ENCODE peak calls at places on chromosomes 13 and 19, in four cellular contexts. One of them, this sample, is unnamed.

GRCh38 chr19:39430675-39431593 is 4.8 kb downstream of the RPS16 start:
- DNase-seq in foreskin fibroblast: no peak
- DNase-seq in Peyer's patch: no peak
- DNase-seq in cardiac fibroblast: peak
- DNase-seq in this sample: no peak

GRCh38 chr13:103291693-103292572 is 225.7 kb upstream of the SLC10A2 start:
- DNase-seq in cardiac fibroblast: no peak
- DNase-seq in Peyer's patch: no peak
- DNase-seq in foreskin fibroblast: no peak
- DNase-seq in this sample: no peak

GRCh38 chr19:39823693-39824092 is 10.3 kb downstream of the DYRK1B start:
- DNase-seq in Peyer's patch: no peak
- DNase-seq in cardiac fibroblast: no peak
- DNase-seq in foreskin fibroblast: no peak
- DNase-seq in this sample: no peak

GRCh38 chr13:89568276-89568675 is 1779.2 kb upstream of the MIR17HG start:
- DNase-seq in cardiac fibroblast: no peak
- DNase-seq in foreskin fibroblast: no peak
- DNase-seq in Peyer's patch: no peak
- DNase-seq in this sample: no peak

GRCh38 chr13:87684850-87685735 is 13.9 kb downstream of the SLITRK5 start:
- DNase-seq in foreskin fibroblast: no peak
- DNase-seq in Peyer's patch: no peak
- DNase-seq in cardiac fibroblast: peak
- DNase-seq in this sample: no peak

GRCh38 chr13:76884167-76884566 is 2.0 kb downstream of the KCTD12 start:
- DNase-seq in Peyer's patch: no peak
- DNase-seq in cardiac fibroblast: peak
- DNase-seq in foreskin fibroblast: peak
- DNase-seq in this sample: no peak

GRCh38 chr19:1884719-1885334 is 469 bp downstream of the ABHD17A start:
- DNase-seq in Peyer's patch: peak
- DNase-seq in foreskin fibroblast: no peak
- DNase-seq in cardiac fibroblast: no peak
- DNase-seq in this sample: no peak

GRCh38 chr19:51664997-51665396 is 18.4 kb upstream of the SIGLEC14 start:
- DNase-seq in cardiac fibroblast: peak
- DNase-seq in Peyer's patch: no peak
- DNase-seq in foreskin fibroblast: no peak
- DNase-seq in this sample: no peak

GRCh38 chr19:897442-898039 is 4.3 kb downstream of the RNU6-9 start:
- DNase-seq in cardiac fibroblast: no peak
- DNase-seq in Peyer's patch: no peak
- DNase-seq in foreskin fibroblast: no peak
- DNase-seq in this sample: no peak

GRCh38 chr13:81017525-81018152 is 676.7 kb upstream of the SPRY2 start:
- DNase-seq in Peyer's patch: no peak
- DNase-seq in foreskin fibroblast: peak
- DNase-seq in cardiac fibroblast: peak
- DNase-seq in this sample: no peak

GRCh38 chr13:112688560-112689497 is 1.0 kb upstream of the ATP11A start:
- DNase-seq in foreskin fibroblast: no peak
- DNase-seq in Peyer's patch: no peak
- DNase-seq in cardiac fibroblast: peak
- DNase-seq in this sample: no peak

GRCh38 chr13:27975579-27976361 is 6.7 kb upstream of the CDX2 start:
- DNase-seq in cardiac fibroblast: no peak
- DNase-seq in foreskin fibroblast: no peak
- DNase-seq in Peyer's patch: peak
- DNase-seq in this sample: no peak

GRCh38 chr19:4957981-4958380 is 10.9 kb upstream of the KDM4B start:
- DNase-seq in Peyer's patch: no peak
- DNase-seq in foreskin fibroblast: no peak
- DNase-seq in cardiac fibroblast: no peak
- DNase-seq in this sample: no peak

GRCh38 chr13:97015661-97016350 is 21.5 kb upstream of the OXGR1 start:
- DNase-seq in Peyer's patch: no peak
- DNase-seq in cardiac fibroblast: no peak
- DNase-seq in foreskin fibroblast: no peak
- DNase-seq in this sample: no peak

GRCh38 chr19:46482645-46483044 is 11.3 kb upstream of the PNMA8A start:
- DNase-seq in foreskin fibroblast: no peak
- DNase-seq in Peyer's patch: no peak
- DNase-seq in cardiac fibroblast: peak
- DNase-seq in this sample: no peak

GRCh38 chr13:80096383-80096782 is 244.5 kb downstream of the SPRY2 start:
- DNase-seq in Peyer's patch: no peak
- DNase-seq in foreskin fibroblast: no peak
- DNase-seq in cardiac fibroblast: no peak
- DNase-seq in this sample: no peak

GRCh38 chr13:39379118-39379517 is 223.9 kb downstream of the LHFPL6 start:
- DNase-seq in cardiac fibroblast: no peak
- DNase-seq in foreskin fibroblast: no peak
- DNase-seq in Peyer's patch: no peak
- DNase-seq in this sample: no peak

GRCh38 chr13:75850915-75851314 is 214.8 kb downstream of the LMO7 start:
- DNase-seq in cardiac fibroblast: no peak
- DNase-seq in Peyer's patch: no peak
- DNase-seq in foreskin fibroblast: no peak
- DNase-seq in this sample: no peak

GRCh38 chr13:35879111-35879510 is 252.1 kb downstream of the DCLK1 start:
- DNase-seq in Peyer's patch: no peak
- DNase-seq in foreskin fibroblast: no peak
- DNase-seq in cardiac fibroblast: no peak
- DNase-seq in this sample: no peak

GRCh38 chr19:18798384-18799352 is 7.6 kb upstream of the COMP start:
- DNase-seq in Peyer's patch: no peak
- DNase-seq in cardiac fibroblast: no peak
- DNase-seq in foreskin fibroblast: no peak
- DNase-seq in this sample: no peak

GRCh38 chr19:38656171-38656981 is 8.9 kb downstream of the ACTN4 start:
- DNase-seq in foreskin fibroblast: peak
- DNase-seq in Peyer's patch: no peak
- DNase-seq in cardiac fibroblast: peak
- DNase-seq in this sample: no peak

GRCh38 chr13:22757530-22758120 is 423.2 kb upstream of the SGCG start:
- DNase-seq in cardiac fibroblast: peak
- DNase-seq in Peyer's patch: no peak
- DNase-seq in foreskin fibroblast: no peak
- DNase-seq in this sample: no peak

GRCh38 chr19:677201-677600 is 1.0 kb downstream of the FSTL3 start:
- DNase-seq in Peyer's patch: no peak
- DNase-seq in cardiac fibroblast: peak
- DNase-seq in foreskin fibroblast: peak
- DNase-seq in this sample: peak

GRCh38 chr13:25171517-25172302 is at the start of gene AMER2:
- DNase-seq in cardiac fibroblast: peak
- DNase-seq in foreskin fibroblast: peak
- DNase-seq in Peyer's patch: no peak
- DNase-seq in this sample: no peak

GRCh38 chr13:85798999-85799646 is at the start of gene SLITRK6:
- DNase-seq in foreskin fibroblast: peak
- DNase-seq in cardiac fibroblast: peak
- DNase-seq in Peyer's patch: no peak
- DNase-seq in this sample: peak
- TF ChIP-seq CTCF in foreskin fibroblast: peak
- TF ChIP-seq CTCF in cardiac fibroblast: no peak
- TF ChIP-seq CTCF in Peyer's patch: no peak
- TF ChIP-seq CTCF in this sample: peak

GRCh38 chr13:33799950-33800592 is 17.9 kb upstream of the RFC3 start:
- DNase-seq in foreskin fibroblast: no peak
- DNase-seq in Peyer's patch: no peak
- DNase-seq in cardiac fibroblast: peak
- DNase-seq in this sample: no peak
- TF ChIP-seq CTCF in foreskin fibroblast: peak
- TF ChIP-seq CTCF in Peyer's patch: no peak
- TF ChIP-seq CTCF in cardiac fibroblast: peak
- TF ChIP-seq CTCF in this sample: peak

GRCh38 chr19:3038214-3038613 is 9.1 kb upstream of the TLE2 start:
- DNase-seq in foreskin fibroblast: no peak
- DNase-seq in cardiac fibroblast: no peak
- DNase-seq in Peyer's patch: no peak
- DNase-seq in this sample: no peak
- TF ChIP-seq CTCF in foreskin fibroblast: no peak
- TF ChIP-seq CTCF in cardiac fibroblast: no peak
- TF ChIP-seq CTCF in Peyer's patch: no peak
- TF ChIP-seq CTCF in this sample: no peak

GRCh38 chr19:16611121-16611520 is 16.9 kb downstream of the MED26 start:
- DNase-seq in cardiac fibroblast: no peak
- DNase-seq in foreskin fibroblast: no peak
- DNase-seq in Peyer's patch: no peak
- DNase-seq in this sample: no peak
- TF ChIP-seq CTCF in cardiac fibroblast: no peak
- TF ChIP-seq CTCF in foreskin fibroblast: no peak
- TF ChIP-seq CTCF in Peyer's patch: no peak
- TF ChIP-seq CTCF in this sample: no peak

DNA sequence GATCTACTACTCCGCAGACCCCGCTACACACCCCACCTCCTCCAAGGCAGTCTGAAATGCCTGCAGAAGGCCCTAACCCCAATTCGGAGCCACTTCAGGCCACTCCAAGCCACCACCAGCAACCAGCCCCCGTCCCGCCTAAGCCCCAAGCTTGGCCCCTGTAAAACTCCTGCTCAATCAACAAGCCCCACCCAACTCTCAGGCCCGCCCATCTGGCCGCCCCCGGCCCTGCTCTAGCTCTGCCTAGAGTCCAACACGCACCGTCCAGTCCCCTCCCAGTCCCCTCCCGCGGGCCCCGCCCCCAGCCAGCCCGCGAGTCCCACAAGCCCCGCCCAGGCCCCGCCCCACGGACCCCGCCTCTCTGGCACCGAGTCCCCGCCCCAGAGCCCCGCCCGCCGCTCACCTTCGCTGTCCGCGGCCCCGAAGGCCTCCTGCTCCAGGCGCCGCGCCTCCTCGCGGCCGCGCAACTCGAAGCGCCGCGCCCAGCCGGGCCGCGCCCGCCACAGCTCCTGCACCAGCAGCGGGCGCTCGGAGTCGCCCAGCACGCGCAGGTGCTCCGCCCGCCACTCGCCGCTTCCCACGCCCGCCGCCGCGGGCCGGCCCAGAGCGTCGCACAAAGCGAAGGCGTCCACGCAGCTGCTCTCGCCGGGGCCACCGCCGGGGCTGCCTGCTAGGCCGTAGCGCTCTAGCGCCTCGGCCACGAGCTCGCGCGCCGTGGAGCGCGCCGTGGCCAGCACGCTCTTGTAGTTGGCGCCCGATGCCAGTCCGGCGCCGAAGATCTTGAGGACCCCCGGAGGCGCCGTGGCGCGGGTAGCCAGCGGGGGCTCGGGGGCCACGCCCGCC is 1.6 kb downstream of the RASIP1 start:
- DNase-seq in Peyer's patch: peak
- DNase-seq in foreskin fibroblast: peak
- DNase-seq in cardiac fibroblast: peak
- DNase-seq in this sample: no peak
- TF ChIP-seq CTCF in Peyer's patch: peak
- TF ChIP-seq CTCF in foreskin fibroblast: no peak
- TF ChIP-seq CTCF in cardiac fibroblast: no peak
- TF ChIP-seq CTCF in this sample: no peak

GRCh38 chr19:14786421-14786851 is 8.1 kb upstream of the ADGRE2 start:
- DNase-seq in cardiac fibroblast: no peak
- DNase-seq in Peyer's patch: no peak
- DNase-seq in foreskin fibroblast: peak
- DNase-seq in this sample: no peak
- TF ChIP-seq CTCF in cardiac fibroblast: peak
- TF ChIP-seq CTCF in Peyer's patch: peak
- TF ChIP-seq CTCF in foreskin fibroblast: peak
- TF ChIP-seq CTCF in this sample: peak

GRCh38 chr19:30997222-30997621 is 352.0 kb downstream of the TSHZ3 start:
- DNase-seq in cardiac fibroblast: no peak
- DNase-seq in Peyer's patch: no peak
- DNase-seq in foreskin fibroblast: no peak
- DNase-seq in this sample: no peak

GRCh38 chr19:31000913-31001312 is 348.3 kb downstream of the TSHZ3 start:
- DNase-seq in cardiac fibroblast: no peak
- DNase-seq in Peyer's patch: no peak
- DNase-seq in foreskin fibroblast: no peak
- DNase-seq in this sample: no peak

GRCh38 chr19:30999726-31000125 is 349.5 kb downstream of the TSHZ3 start:
- DNase-seq in foreskin fibroblast: no peak
- DNase-seq in Peyer's patch: no peak
- DNase-seq in cardiac fibroblast: no peak
- DNase-seq in this sample: no peak

GRCh38 chr19:31002852-31003251 is 346.4 kb downstream of the TSHZ3 start:
- DNase-seq in Peyer's patch: no peak
- DNase-seq in foreskin fibroblast: no peak
- DNase-seq in cardiac fibroblast: no peak
- DNase-seq in this sample: no peak
- TF ChIP-seq CTCF in Peyer's patch: no peak
- TF ChIP-seq CTCF in foreskin fibroblast: no peak
- TF ChIP-seq CTCF in cardiac fibroblast: no peak
- TF ChIP-seq CTCF in this sample: peak

This sample was measured in AG09319.